ENCODE peak calls at places on chromosomes 5 and 9, in four cellular contexts. One of them, this sample, is unnamed.

GRCh38 chr5:138466058-138466899 is 1.0 kb downstream of the EGR1 start:
- DNase-seq in T-helper 22 cell: no peak
- DNase-seq in epithelial cell of esophagus: no peak
- DNase-seq in cerebellum: peak; percentile 28
- DNase-seq in this sample: peak; percentile 42

GRCh38 chr5:175214152-175214551 is 229.8 kb downstream of the DRD1 start:
- DNase-seq in T-helper 22 cell: no peak
- DNase-seq in epithelial cell of esophagus: peak; percentile 14
- DNase-seq in cerebellum: no peak
- DNase-seq in this sample: peak; percentile 88

GRCh38 chr9:109086221-109086620 is 33.5 kb downstream of the TMEM245 start:
- DNase-seq in T-helper 22 cell: no peak
- DNase-seq in epithelial cell of esophagus: peak; percentile 74
- DNase-seq in cerebellum: no peak
- DNase-seq in this sample: no peak

GRCh38 chr9:98724810-98725530 is 16.2 kb upstream of the GABBR2 start:
- DNase-seq in T-helper 22 cell: no peak
- DNase-seq in epithelial cell of esophagus: no peak
- DNase-seq in cerebellum: no peak
- DNase-seq in this sample: no peak

GRCh38 chr9:119164716-119165115 is 204.5 kb downstream of the BRINP1 start:
- DNase-seq in T-helper 22 cell: no peak
- DNase-seq in epithelial cell of esophagus: no peak
- DNase-seq in cerebellum: no peak
- DNase-seq in this sample: peak; percentile 30

GRCh38 chr5:87413116-87413645 is 451 bp upstream of the CCNH start:
- DNase-seq in T-helper 22 cell: no peak
- DNase-seq in epithelial cell of esophagus: no peak
- DNase-seq in cerebellum: peak; percentile 27
- DNase-seq in this sample: no peak

GRCh38 chr9:87592554-87593394 is 95.1 kb downstream of the DAPK1 start:
- DNase-seq in T-helper 22 cell: no peak
- DNase-seq in epithelial cell of esophagus: no peak
- DNase-seq in cerebellum: peak; percentile 17
- DNase-seq in this sample: peak; percentile 38

GRCh38 chr9:89486681-89487080 is 11.2 kb downstream of the SEMA4D start:
- DNase-seq in T-helper 22 cell: no peak
- DNase-seq in epithelial cell of esophagus: no peak
- DNase-seq in cerebellum: no peak
- DNase-seq in this sample: no peak

GRCh38 chr5:14665949-14666741 is 1.6 kb downstream of the OTULIN start:
- DNase-seq in T-helper 22 cell: peak; percentile 42
- DNase-seq in epithelial cell of esophagus: peak; percentile 64
- DNase-seq in cerebellum: no peak
- DNase-seq in this sample: peak; percentile 49

GRCh38 chr5:95892784-95893354 is 68.8 kb downstream of the ELL2 start:
- DNase-seq in T-helper 22 cell: no peak
- DNase-seq in epithelial cell of esophagus: no peak
- DNase-seq in cerebellum: no peak
- DNase-seq in this sample: peak; percentile 60

GRCh38 chr5:171433352-171433698 is 13.9 kb downstream of the FGF18 start:
- DNase-seq in T-helper 22 cell: no peak
- DNase-seq in epithelial cell of esophagus: no peak
- DNase-seq in cerebellum: no peak
- DNase-seq in this sample: no peak

GRCh38 chr5:115816226-115817042 is at the start of gene CDO1:
- DNase-seq in T-helper 22 cell: no peak
- DNase-seq in epithelial cell of esophagus: peak; percentile 25
- DNase-seq in cerebellum: peak; percentile 81
- DNase-seq in this sample: peak; percentile 13

GRCh38 chr5:111163000-111163399 is 61.2 kb upstream of the CAMK4 start:
- DNase-seq in T-helper 22 cell: no peak
- DNase-seq in epithelial cell of esophagus: no peak
- DNase-seq in cerebellum: no peak
- DNase-seq in this sample: no peak

GRCh38 chr9:133577463-133578112 is 31.6 kb downstream of the FAM163B start:
- DNase-seq in T-helper 22 cell: no peak
- DNase-seq in epithelial cell of esophagus: no peak
- DNase-seq in cerebellum: no peak
- DNase-seq in this sample: no peak

GRCh38 chr5:54311178-54311811 is 922 bp upstream of the ARL15 start:
- DNase-seq in T-helper 22 cell: no peak
- DNase-seq in epithelial cell of esophagus: peak; percentile 30
- DNase-seq in cerebellum: peak; percentile 8
- DNase-seq in this sample: peak; percentile 47

GRCh38 chr5:56314536-56314935 is 81.4 kb upstream of the ANKRD55 start:
- DNase-seq in T-helper 22 cell: no peak
- DNase-seq in epithelial cell of esophagus: peak; percentile 23
- DNase-seq in cerebellum: no peak
- DNase-seq in this sample: peak; percentile 18

GRCh38 chr5:142432961-142433360 is 108.1 kb upstream of the SPRY4 start:
- DNase-seq in T-helper 22 cell: peak; percentile 63
- DNase-seq in epithelial cell of esophagus: no peak
- DNase-seq in cerebellum: no peak
- DNase-seq in this sample: no peak

GRCh38 chr9:15576350-15577050 is 23.7 kb downstream of the CCDC171 start:
- DNase-seq in T-helper 22 cell: no peak
- DNase-seq in epithelial cell of esophagus: peak; percentile 74
- DNase-seq in cerebellum: no peak
- DNase-seq in this sample: no peak

GRCh38 chr9:130570200-130570599 is 9.2 kb upstream of the FUBP3 start:
- DNase-seq in T-helper 22 cell: no peak
- DNase-seq in epithelial cell of esophagus: peak; percentile 46
- DNase-seq in cerebellum: no peak
- DNase-seq in this sample: peak; percentile 84

GRCh38 chr9:129761293-129761900 is 8.6 kb upstream of the PTGES start:
- DNase-seq in T-helper 22 cell: no peak
- DNase-seq in epithelial cell of esophagus: no peak
- DNase-seq in cerebellum: no peak
- DNase-seq in this sample: no peak

GRCh38 chr9:79287152-79287766 is 284.5 kb upstream of the TLE4 start:
- DNase-seq in T-helper 22 cell: no peak
- DNase-seq in epithelial cell of esophagus: no peak
- DNase-seq in cerebellum: no peak
- DNase-seq in this sample: no peak

GRCh38 chr9:1208185-1208584 is 158.0 kb downstream of the DMRT2 start:
- DNase-seq in T-helper 22 cell: no peak
- DNase-seq in epithelial cell of esophagus: no peak
- DNase-seq in cerebellum: no peak
- DNase-seq in this sample: no peak

GRCh38 chr9:5452286-5452609 is 1.9 kb downstream of the CD274 start:
- DNase-seq in T-helper 22 cell: no peak
- DNase-seq in epithelial cell of esophagus: no peak
- DNase-seq in cerebellum: no peak
- DNase-seq in this sample: no peak

GRCh38 chr9:110728058-110728457 is 59.5 kb downstream of the MUSK start:
- DNase-seq in T-helper 22 cell: no peak
- DNase-seq in epithelial cell of esophagus: no peak
- DNase-seq in cerebellum: no peak
- DNase-seq in this sample: no peak

GRCh38 chr5:35337332-35338168 is 107.3 kb upstream of the PRLR start:
- DNase-seq in T-helper 22 cell: no peak
- DNase-seq in epithelial cell of esophagus: no peak
- DNase-seq in cerebellum: no peak
- DNase-seq in this sample: no peak

GRCh38 chr5:51468196-51468595 is 84.9 kb downstream of the ISL1 start:
- DNase-seq in T-helper 22 cell: no peak
- DNase-seq in epithelial cell of esophagus: peak; percentile 21
- DNase-seq in cerebellum: no peak
- DNase-seq in this sample: no peak

GRCh38 chr5:116532762-116533525 is 41.7 kb downstream of the SEMA6A start:
- DNase-seq in T-helper 22 cell: no peak
- DNase-seq in epithelial cell of esophagus: no peak
- DNase-seq in cerebellum: no peak
- DNase-seq in this sample: no peak

GRCh38 chr5:137304227-137304874 is 194.8 kb downstream of the SPOCK1 start:
- DNase-seq in T-helper 22 cell: no peak
- DNase-seq in epithelial cell of esophagus: no peak
- DNase-seq in cerebellum: no peak
- DNase-seq in this sample: no peak

GRCh38 chr9:83299556-83299955 is 236.6 kb upstream of the RASEF start:
- DNase-seq in T-helper 22 cell: no peak
- DNase-seq in epithelial cell of esophagus: peak; percentile 51
- DNase-seq in cerebellum: no peak
- DNase-seq in this sample: peak; percentile 24

GRCh38 chr9:135402739-135403695 is 76.6 kb upstream of the PPP1R26 start:
- DNase-seq in T-helper 22 cell: no peak
- DNase-seq in epithelial cell of esophagus: no peak
- DNase-seq in cerebellum: no peak
- DNase-seq in this sample: no peak

GRCh38 chr9:24832307-24832706 is 286.6 kb upstream of the IZUMO3 start:
- DNase-seq in T-helper 22 cell: no peak
- DNase-seq in epithelial cell of esophagus: peak; percentile 19
- DNase-seq in cerebellum: no peak
- DNase-seq in this sample: peak; percentile 35

GRCh38 chr9:133864011-133864410 is 125.9 kb upstream of the SARDH start:
- DNase-seq in T-helper 22 cell: no peak
- DNase-seq in epithelial cell of esophagus: peak; percentile 34
- DNase-seq in cerebellum: no peak
- DNase-seq in this sample: no peak

GRCh38 chr5:60368100-60368499 is 331.9 kb downstream of the DEPDC1B start:
- DNase-seq in T-helper 22 cell: no peak
- DNase-seq in epithelial cell of esophagus: no peak
- DNase-seq in cerebellum: no peak
- DNase-seq in this sample: no peak